ENCODE peak calls at places on chromosomes 3 and 15, in four cellular contexts. One of them, this sample, is unnamed.

GRCh38 chr3:37282996-37283395 is 108.6 kb upstream of the LRRFIP2 start:
- DNase-seq in right lobe of liver: no peak
- DNase-seq in suprapubic skin: no peak
- DNase-seq in neural progenitor cell: no peak
- DNase-seq in this sample: no peak

GRCh38 chr3:128745742-128746141 is 19.8 kb downstream of the RAB7A start:
- DNase-seq in right lobe of liver: no peak
- DNase-seq in neural progenitor cell: no peak
- DNase-seq in suprapubic skin: no peak
- DNase-seq in this sample: no peak

GRCh38 chr3:44903314-44903713 is 28.9 kb downstream of the TGM4 start:
- DNase-seq in right lobe of liver: no peak
- DNase-seq in neural progenitor cell: no peak
- DNase-seq in suprapubic skin: no peak
- DNase-seq in this sample: no peak

GRCh38 chr3:42529463-42529862 is 27.0 kb downstream of the VIPR1 start:
- DNase-seq in suprapubic skin: no peak
- DNase-seq in right lobe of liver: no peak
- DNase-seq in neural progenitor cell: no peak
- DNase-seq in this sample: no peak

GRCh38 chr15:68507447-68507846 is 71.3 kb upstream of the CORO2B start:
- DNase-seq in suprapubic skin: peak; percentile 7
- DNase-seq in right lobe of liver: no peak
- DNase-seq in neural progenitor cell: no peak
- DNase-seq in this sample: no peak

GRCh38 chr15:34182942-34183341 is 27.0 kb downstream of the KATNBL1 start:
- DNase-seq in neural progenitor cell: peak; percentile 2
- DNase-seq in right lobe of liver: no peak
- DNase-seq in suprapubic skin: no peak
- DNase-seq in this sample: no peak

GRCh38 chr3:15636028-15636709 is 34.6 kb downstream of the BTD start:
- DNase-seq in suprapubic skin: no peak
- DNase-seq in neural progenitor cell: no peak
- DNase-seq in right lobe of liver: no peak
- DNase-seq in this sample: no peak

GRCh38 chr3:36988336-36988735 is 4.6 kb downstream of the EPM2AIP1 start:
- DNase-seq in suprapubic skin: no peak
- DNase-seq in right lobe of liver: no peak
- DNase-seq in neural progenitor cell: no peak
- DNase-seq in this sample: no peak

GRCh38 chr3:39193391-39193790 is 996 bp upstream of the XIRP1 start:
- DNase-seq in suprapubic skin: no peak
- DNase-seq in right lobe of liver: no peak
- DNase-seq in neural progenitor cell: no peak
- DNase-seq in this sample: no peak

GRCh38 chr3:171685116-171685895 is 125.0 kb downstream of the PLD1 start:
- DNase-seq in neural progenitor cell: no peak
- DNase-seq in suprapubic skin: no peak
- DNase-seq in right lobe of liver: no peak
- DNase-seq in this sample: no peak

GRCh38 chr3:42763023-42763422 is 10.0 kb downstream of the CCDC13 start:
- DNase-seq in suprapubic skin: no peak
- DNase-seq in neural progenitor cell: no peak
- DNase-seq in right lobe of liver: no peak
- DNase-seq in this sample: no peak

GRCh38 chr15:89647191-89647851 is 7.9 kb downstream of the KIF7 start:
- DNase-seq in neural progenitor cell: peak; percentile 82
- DNase-seq in suprapubic skin: peak; percentile 84
- DNase-seq in right lobe of liver: peak; percentile 80
- DNase-seq in this sample: no peak

GRCh38 chr3:188832961-188833615 is 338.7 kb upstream of the TPRG1 start:
- DNase-seq in neural progenitor cell: peak; percentile 11
- DNase-seq in suprapubic skin: no peak
- DNase-seq in right lobe of liver: no peak
- DNase-seq in this sample: no peak

GRCh38 chr3:107870989-107871638 is 219.7 kb downstream of the CD47 start:
- DNase-seq in neural progenitor cell: no peak
- DNase-seq in right lobe of liver: no peak
- DNase-seq in suprapubic skin: no peak
- DNase-seq in this sample: no peak

GRCh38 chr15:57866149-57866736 is 159.7 kb downstream of the POLR2M start:
- DNase-seq in suprapubic skin: no peak
- DNase-seq in neural progenitor cell: peak; percentile 67
- DNase-seq in right lobe of liver: peak; percentile 55
- DNase-seq in this sample: no peak

GRCh38 chr3:13705051-13705450 is 156.1 kb downstream of the FBLN2 start:
- DNase-seq in right lobe of liver: peak; percentile 2
- DNase-seq in neural progenitor cell: no peak
- DNase-seq in suprapubic skin: peak; percentile 21
- DNase-seq in this sample: no peak

GRCh38 chr3:166013073-166013679 is 176.0 kb upstream of the BCHE start:
- DNase-seq in right lobe of liver: no peak
- DNase-seq in suprapubic skin: no peak
- DNase-seq in neural progenitor cell: peak; percentile 45
- DNase-seq in this sample: no peak

GRCh38 chr3:186060222-186060621 is 48.7 kb downstream of the ETV5 start:
- DNase-seq in right lobe of liver: no peak
- DNase-seq in neural progenitor cell: no peak
- DNase-seq in suprapubic skin: no peak
- DNase-seq in this sample: no peak

GRCh38 chr3:145490088-145491055 is 670.6 kb downstream of the PLOD2 start:
- DNase-seq in neural progenitor cell: no peak
- DNase-seq in right lobe of liver: no peak
- DNase-seq in suprapubic skin: no peak
- DNase-seq in this sample: no peak

GRCh38 chr3:49727154-49727923 is 3.6 kb upstream of the GMPPB start:
- DNase-seq in neural progenitor cell: no peak
- DNase-seq in suprapubic skin: peak; percentile 76
- DNase-seq in right lobe of liver: no peak
- DNase-seq in this sample: no peak

GRCh38 chr3:58564456-58565160 is 12.6 kb downstream of the FAM107A start:
- DNase-seq in right lobe of liver: no peak
- DNase-seq in suprapubic skin: no peak
- DNase-seq in neural progenitor cell: no peak
- DNase-seq in this sample: no peak

GRCh38 chr3:188673509-188674239 is 498.1 kb upstream of the TPRG1 start:
- DNase-seq in right lobe of liver: no peak
- DNase-seq in suprapubic skin: no peak
- DNase-seq in neural progenitor cell: no peak
- DNase-seq in this sample: no peak

GRCh38 chr3:11915621-11916417 is 69.1 kb upstream of the TAMM41 start:
- DNase-seq in right lobe of liver: no peak
- DNase-seq in suprapubic skin: peak; percentile 64
- DNase-seq in neural progenitor cell: no peak
- DNase-seq in this sample: no peak

GRCh38 chr15:99014803-99015676 is 7.4 kb upstream of the PGPEP1L start:
- DNase-seq in neural progenitor cell: peak; percentile 91
- DNase-seq in suprapubic skin: no peak
- DNase-seq in right lobe of liver: peak; percentile 64
- DNase-seq in this sample: no peak

GRCh38 chr15:85178366-85178765 is 196.7 kb downstream of the PDE8A start:
- DNase-seq in neural progenitor cell: no peak
- DNase-seq in right lobe of liver: no peak
- DNase-seq in suprapubic skin: no peak
- DNase-seq in this sample: no peak

GRCh38 chr3:170078620-170079281 is 41.0 kb downstream of the GPR160 start:
- DNase-seq in suprapubic skin: no peak
- DNase-seq in neural progenitor cell: peak; percentile 29
- DNase-seq in right lobe of liver: no peak
- DNase-seq in this sample: no peak

GRCh38 chr3:127822836-127823589 is 698 bp upstream of the MGLL start:
- DNase-seq in neural progenitor cell: peak; percentile 66
- DNase-seq in suprapubic skin: no peak
- DNase-seq in right lobe of liver: peak; percentile 78
- DNase-seq in this sample: peak; percentile 62

GRCh38 chr3:171821778-171822358 is 11.6 kb upstream of the PLD1 start:
- DNase-seq in right lobe of liver: no peak
- DNase-seq in suprapubic skin: no peak
- DNase-seq in neural progenitor cell: no peak
- DNase-seq in this sample: no peak

GRCh38 chr3:146313411-146314111 is 62.7 kb upstream of the PLSCR4 start:
- DNase-seq in suprapubic skin: no peak
- DNase-seq in neural progenitor cell: no peak
- DNase-seq in right lobe of liver: no peak
- DNase-seq in this sample: no peak

GRCh38 chr3:172213168-172213567 is 173.8 kb downstream of the FNDC3B start:
- DNase-seq in suprapubic skin: no peak
- DNase-seq in neural progenitor cell: no peak
- DNase-seq in right lobe of liver: no peak
- DNase-seq in this sample: no peak

GRCh38 chr3:106458952-106459351 is 590.1 kb upstream of the CBLB start:
- DNase-seq in suprapubic skin: no peak
- DNase-seq in right lobe of liver: no peak
- DNase-seq in neural progenitor cell: no peak
- DNase-seq in this sample: no peak

GRCh38 chr3:133196527-133196926 is 158.3 kb downstream of the TMEM108 start:
- DNase-seq in neural progenitor cell: no peak
- DNase-seq in right lobe of liver: no peak
- DNase-seq in suprapubic skin: no peak
- DNase-seq in this sample: no peak

GRCh38 chr3:128310286-128311058 is 156.2 kb downstream of the DNAJB8 start:
- DNase-seq in right lobe of liver: no peak
- DNase-seq in suprapubic skin: no peak
- DNase-seq in neural progenitor cell: no peak
- DNase-seq in this sample: no peak

GRCh38 chr15:49888727-49889126 is 230.3 kb downstream of the ATP8B4 start:
- DNase-seq in neural progenitor cell: no peak
- DNase-seq in suprapubic skin: no peak
- DNase-seq in right lobe of liver: no peak
- DNase-seq in this sample: no peak

DNA sequence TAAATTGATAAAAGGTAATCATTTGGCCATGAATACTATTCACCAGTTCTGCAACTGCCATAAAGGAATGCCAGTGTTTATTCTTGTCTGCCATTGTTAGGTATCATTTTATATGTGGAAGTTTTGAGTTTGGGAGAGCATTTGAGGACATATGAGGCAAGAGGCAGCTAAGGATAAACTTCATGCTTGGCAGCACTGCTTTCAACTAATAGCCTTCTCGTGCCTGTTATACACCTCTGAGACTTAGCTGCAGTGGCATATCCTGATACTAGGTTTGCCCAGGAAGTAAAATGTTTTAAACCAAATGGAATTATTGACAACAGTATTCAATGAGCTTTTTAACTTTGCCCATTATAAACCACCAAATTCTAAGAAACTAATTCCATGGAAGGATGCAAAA is 126.0 kb upstream of the DPH6 start:
- DNase-seq in neural progenitor cell: no peak
- DNase-seq in suprapubic skin: no peak
- DNase-seq in right lobe of liver: no peak
- DNase-seq in this sample: no peak
- H3K27ac ChIP-seq in neural progenitor cell: no peak overlapping the region
- H3K27ac ChIP-seq in suprapubic skin: no peak overlapping the region
- H3K27ac ChIP-seq in right lobe of liver: no peak overlapping the region
- H3K27ac ChIP-seq in this sample: no peak overlapping the region

GRCh38 chr3:140499114-140499757 is 178.6 kb upstream of the TRIM42 start:
- DNase-seq in right lobe of liver: no peak
- DNase-seq in suprapubic skin: no peak
- DNase-seq in neural progenitor cell: peak; percentile 47
- DNase-seq in this sample: no peak
- TF ChIP-seq CTCF in right lobe of liver: no peak
- TF ChIP-seq CTCF in suprapubic skin: no peak
- TF ChIP-seq CTCF in neural progenitor cell: peak; percentile 58
- TF ChIP-seq CTCF in this sample: peak; percentile 19

GRCh38 chr3:46561511-46561910 is 4.6 kb downstream of the LRRC2 start:
- DNase-seq in suprapubic skin: peak; percentile 16
- DNase-seq in neural progenitor cell: no peak
- DNase-seq in right lobe of liver: no peak
- DNase-seq in this sample: no peak
- H3K4me3 ChIP-seq in suprapubic skin: no peak overlapping the region
- H3K4me3 ChIP-seq in neural progenitor cell: no peak overlapping the region
- H3K4me3 ChIP-seq in right lobe of liver: no peak overlapping the region
- H3K4me3 ChIP-seq in this sample: no peak overlapping the region

GRCh38 chr3:4546346-4547178 is 53.4 kb downstream of the ITPR1 start:
- DNase-seq in right lobe of liver: no peak
- DNase-seq in suprapubic skin: no peak
- DNase-seq in neural progenitor cell: no peak
- DNase-seq in this sample: no peak

GRCh38 chr3:4548356-4548755 is 55.2 kb downstream of the ITPR1 start:
- DNase-seq in right lobe of liver: no peak
- DNase-seq in neural progenitor cell: no peak
- DNase-seq in suprapubic skin: no peak
- DNase-seq in this sample: no peak

GRCh38 chr3:4540267-4540666 is 47.1 kb downstream of the ITPR1 start:
- DNase-seq in suprapubic skin: no peak
- DNase-seq in right lobe of liver: no peak
- DNase-seq in neural progenitor cell: no peak
- DNase-seq in this sample: no peak

GRCh38 chr3:4547799-4548198 is 54.7 kb downstream of the ITPR1 start:
- DNase-seq in right lobe of liver: no peak
- DNase-seq in suprapubic skin: no peak
- DNase-seq in neural progenitor cell: no peak
- DNase-seq in this sample: no peak

GRCh38 chr3:4543110-4543509 is 50.0 kb downstream of the ITPR1 start:
- DNase-seq in right lobe of liver: no peak
- DNase-seq in neural progenitor cell: no peak
- DNase-seq in suprapubic skin: no peak
- DNase-seq in this sample: no peak
- H3K27ac ChIP-seq in right lobe of liver: no peak overlapping the region
- H3K27ac ChIP-seq in neural progenitor cell: no peak overlapping the region
- H3K27ac ChIP-seq in suprapubic skin: no peak overlapping the region
- H3K27ac ChIP-seq in this sample: no peak overlapping the region

GRCh38 chr3:83523470-83524073 is 1435.2 kb upstream of the CADM2 start:
- DNase-seq in right lobe of liver: no peak
- DNase-seq in neural progenitor cell: peak; percentile 78
- DNase-seq in suprapubic skin: no peak
- DNase-seq in this sample: no peak
- TF ChIP-seq CTCF in right lobe of liver: peak; percentile 53
- TF ChIP-seq CTCF in neural progenitor cell: peak; percentile 86
- TF ChIP-seq CTCF in suprapubic skin: no peak
- TF ChIP-seq CTCF in this sample: no peak